ENCODE peak calls at places on chromosomes 3 and 15, in eight cellular contexts. L is adrenal gland, G is spleen, A is Caco-2, W is hepatocyte, M is breast epithelium, B is mucosa of descending colon, P is left ventricle myocardium inferior. R is an unnamed sample.

GRCh38 chr15:93451822-93452221 is 362.8 kb upstream of the RGMA start:
- DNase-seq in L (no peak), G (no peak), A (no peak), W (no peak), M (no peak), B (no peak), P (no peak), R (no peak)

GRCh38 chr15:31338879-31339557 is 12.4 kb downstream of the KLF13 start:
- DNase-seq in L (peak; percentile 87), G (peak; percentile 83), A (no peak), W (peak; percentile 58), M (no peak), B (peak; percentile 43), P (peak; percentile 80), R (peak; percentile 41)

GRCh38 chr15:47431501-47431900 is 285.8 kb upstream of the SEMA6D start:
- DNase-seq in L (no peak), G (no peak), A (no peak), W (no peak), M (no peak), B (no peak), P (no peak), R (no peak)

GRCh38 chr3:131739211-131739610 is 236.4 kb upstream of the MRPL3 start:
- DNase-seq in L (no peak), G (no peak), A (no peak), W (no peak), M (no peak), B (no peak), P (no peak), R (no peak)

GRCh38 chr15:48096813-48097212 is 24.0 kb upstream of the SLC24A5 start:
- DNase-seq in L (no peak), G (no peak), A (no peak), W (no peak), M (no peak), B (no peak), P (no peak), R (no peak)

GRCh38 chr3:157532529-157533297 is 29.5 kb upstream of the VEPH1 start:
- DNase-seq in L (peak; percentile 55), G (no peak), A (peak; percentile 58), W (peak; percentile 87), M (no peak), B (peak; percentile 31), P (no peak), R (peak; percentile 50)

GRCh38 chr3:47780727-47781325 is 867 bp downstream of the SMARCC1 start:
- DNase-seq in L (no peak), G (no peak), A (no peak), W (no peak), M (no peak), B (no peak), P (no peak), R (no peak)

GRCh38 chr3:53213276-53213675 is 42.5 kb downstream of the TKT start:
- DNase-seq in L (no peak), G (no peak), A (no peak), W (no peak), M (no peak), B (no peak), P (no peak), R (no peak)

GRCh38 chr3:175526609-175527280 is 667.6 kb downstream of the NAALADL2 start:
- DNase-seq in L (no peak), G (no peak), A (no peak), W (no peak), M (no peak), B (no peak), P (no peak), R (peak; percentile 81)

GRCh38 chr3:76570436-76571057 is 469.4 kb upstream of the ROBO2 start:
- DNase-seq in L (no peak), G (no peak), A (no peak), W (peak; percentile 29), M (no peak), B (no peak), P (no peak), R (no peak)

GRCh38 chr15:59410448-59410896 is 27.5 kb upstream of the FAM81A start:
- DNase-seq in L (no peak), G (no peak), A (peak; percentile 8), W (peak; percentile 49), M (no peak), B (peak; percentile 58), P (no peak), R (no peak)

GRCh38 chr15:87368511-87368910 is 888.0 kb downstream of the NTRK3 start:
- DNase-seq in L (no peak), G (no peak), A (no peak), W (no peak), M (no peak), B (no peak), P (no peak), R (no peak)

GRCh38 chr15:87365221-87365620 is 891.3 kb downstream of the NTRK3 start:
- DNase-seq in L (no peak), G (no peak), A (no peak), W (no peak), M (no peak), B (no peak), P (no peak), R (no peak)

DNA sequence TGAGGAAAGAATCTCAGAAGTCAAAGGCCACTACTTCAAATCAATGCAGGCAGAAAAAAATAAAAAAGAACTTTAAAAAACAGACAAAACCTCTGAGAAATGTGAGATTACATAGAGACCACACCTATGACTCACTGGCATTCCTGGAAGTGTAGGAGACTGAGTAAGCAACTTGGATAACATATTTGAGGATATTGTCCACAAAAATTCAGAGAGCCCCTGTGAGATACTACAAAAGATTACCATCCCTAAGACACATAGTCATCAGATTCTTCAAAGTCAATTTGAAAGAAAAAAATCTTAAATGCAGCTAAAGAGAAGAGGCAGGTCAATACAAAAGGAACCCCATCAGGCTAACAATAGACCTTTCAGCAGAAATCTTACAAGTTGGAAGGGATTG is 887.3 kb downstream of the NTRK3 start:
- DNase-seq in L (no peak), G (no peak), A (peak; percentile 1), W (no peak), M (no peak), B (no peak), P (no peak), R (no peak)
- H3K9me3 ChIP-seq in L (no peaks in the 10 kb centered on the region), G (peaks cover 30% of the 10 kb centered on the region), A (peaks cover 16% of the 10 kb centered on the region), W (no peaks in the 10 kb centered on the region), M (peaks cover 5% of the 10 kb centered on the region), B (peaks cover 36% of the 10 kb centered on the region), P (peaks cover 22% of the 10 kb centered on the region), R (peaks cover 15% of the 10 kb centered on the region)

GRCh38 chr3:126394977-126395321 is 240 bp downstream of the CFAP100 start:
- DNase-seq in L (no peak), G (no peak), A (no peak), W (no peak), M (no peak), B (no peak), P (no peak), R (no peak)

GRCh38 chr3:126393563-126393962 is 1.1 kb upstream of the CFAP100 start:
- DNase-seq in L (no peak), G (no peak), A (no peak), W (no peak), M (no peak), B (no peak), P (no peak), R (no peak)

GRCh38 chr3:126392246-126392645 is 2.5 kb upstream of the CFAP100 start:
- DNase-seq in L (no peak), G (no peak), A (no peak), W (no peak), M (no peak), B (no peak), P (no peak), R (no peak)

GRCh38 chr3:126395846-126396513 is 1.3 kb downstream of the CFAP100 start:
- DNase-seq in L (no peak), G (peak; percentile 51), A (no peak), W (no peak), M (no peak), B (no peak), P (no peak), R (no peak)

GRCh38 chr3:126394179-126394976 is at the start of gene CFAP100:
- DNase-seq in L (peak; percentile 50), G (peak; percentile 70), A (no peak), W (peak; percentile 77), M (no peak), B (peak; percentile 17), P (no peak), R (no peak)
- H3K4me3 ChIP-seq in L (no peak within 1 kb of the TSS), G (no peak within 1 kb of the TSS), A (no peak within 1 kb of the TSS), W (no peak within 1 kb of the TSS), M (peak within 1 kb of the TSS; percentile 14), B (no peak within 1 kb of the TSS), P (peak within 1 kb of the TSS; percentile 57), R (no peak within 1 kb of the TSS)

DNA sequence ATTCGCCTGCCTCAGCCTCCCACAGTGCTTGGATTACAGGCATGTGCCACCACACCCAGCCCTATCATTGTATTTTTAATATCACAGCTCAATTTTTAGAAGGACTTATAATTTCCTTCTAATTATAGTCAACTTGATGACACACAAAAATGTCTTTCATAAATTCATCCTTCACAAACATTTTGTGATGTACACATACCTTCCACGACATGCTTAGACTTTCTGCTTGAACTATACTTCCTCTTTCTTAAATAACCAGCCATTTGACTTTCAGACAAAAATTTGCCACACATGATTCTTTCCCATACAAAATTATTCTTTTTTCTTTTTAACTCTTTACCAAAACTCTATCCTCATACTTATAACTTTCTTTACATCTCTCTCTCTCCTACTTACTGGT is 48.4 kb upstream of the CCK start:
- DNase-seq in L (no peak), G (no peak), A (no peak), W (no peak), M (no peak), B (no peak), P (no peak), R (no peak)
- H3K9me3 ChIP-seq in L (no peaks in the 10 kb centered on the region), G (peaks cover 66% of the 10 kb centered on the region), A (peaks cover 17% of the 10 kb centered on the region), W (peaks cover 3% of the 10 kb centered on the region), M (peaks cover 40% of the 10 kb centered on the region), B (peaks cover 37% of the 10 kb centered on the region), P (peaks cover 52% of the 10 kb centered on the region), R (peaks cover 9% of the 10 kb centered on the region)

GRCh38 chr3:141878326-141878725 is 1.9 kb downstream of the ATP1B3 start:
- DNase-seq in L (no peak), G (no peak), A (no peak), W (no peak), M (no peak), B (no peak), P (no peak), R (no peak)

GRCh38 chr3:141876381-141876890 is at the start of gene ATP1B3:
- DNase-seq in L (peak; percentile 85), G (peak; percentile 97), A (peak; percentile 92), W (peak; percentile 95), M (peak; percentile 80), B (peak; percentile 89), P (peak; percentile 85), R (peak; percentile 75)

GRCh38 chr3:141877911-141878310 is 1.5 kb downstream of the ATP1B3 start:
- DNase-seq in L (no peak), G (no peak), A (no peak), W (peak; percentile 37), M (no peak), B (peak; percentile 16), P (no peak), R (peak; percentile 83)

GRCh38 chr3:141876891-141877561 is 583 bp downstream of the ATP1B3 start:
- DNase-seq in L (peak; percentile 75), G (peak; percentile 89), A (peak; percentile 67), W (peak; percentile 64), M (no peak), B (peak; percentile 58), P (peak; percentile 39), R (no peak)

DNA sequence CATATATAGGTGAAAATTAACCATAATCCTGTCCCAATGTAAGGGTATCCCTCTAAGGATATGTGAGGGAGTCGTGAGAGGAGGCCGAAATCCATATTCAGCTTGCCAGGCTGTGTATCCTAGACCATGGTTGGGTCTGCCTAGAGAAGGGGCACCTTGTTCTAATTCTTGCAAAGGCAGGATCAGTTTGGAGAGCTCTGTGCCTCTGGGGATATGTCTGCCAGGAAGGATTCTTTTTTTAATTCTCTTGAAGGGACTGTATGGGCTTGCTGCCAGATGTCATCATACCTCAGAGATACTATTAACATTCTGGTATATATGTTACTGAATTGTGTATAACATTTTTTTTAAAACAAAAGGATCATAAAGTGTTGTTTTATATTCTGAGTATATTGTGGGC is 2.4 kb downstream of the ATP1B3 start:
- DNase-seq in L (peak; percentile 28), G (no peak), A (no peak), W (peak; percentile 10), M (no peak), B (peak; percentile 52), P (no peak), R (peak; percentile 26)
- H3K4me3 ChIP-seq in L (no peak overlapping the region), G (no peak overlapping the region), A (peak overlapping the region; percentile 92), W (peak overlapping the region; percentile 68), M (peak overlapping the region; percentile 82), B (no peak overlapping the region), P (peak overlapping the region; percentile 95), R (peak overlapping the region; percentile 72)

R was measured in HAP-1.